ENCODE peak calls at places on chromosomes 4 and X, in seven cellular contexts. One of them, this sample, is unnamed.

GRCh38 chrX:31269914-31270313 is 198.1 kb upstream of the FTHL17 start:
- DNase-seq in hepatocyte: no peak
- DNase-seq in OCI-LY7: no peak
- DNase-seq in neural progenitor cell: no peak
- DNase-seq in GM23248: no peak
- DNase-seq in SK-N-SH: no peak
- DNase-seq in HCT116: no peak
- DNase-seq in this sample: no peak

GRCh38 chr4:114512595-114513295 is 85.9 kb upstream of the UGT8 start:
- DNase-seq in OCI-LY7: no peak
- DNase-seq in neural progenitor cell: no peak
- DNase-seq in HCT116: no peak
- DNase-seq in hepatocyte: no peak
- DNase-seq in GM23248: no peak
- DNase-seq in SK-N-SH: no peak
- DNase-seq in this sample: no peak

GRCh38 chr4:8315343-8316250 is 46.0 kb downstream of the HTRA3 start:
- DNase-seq in hepatocyte: peak; percentile 87
- DNase-seq in GM23248: peak; percentile 91
- DNase-seq in neural progenitor cell: peak; percentile 76
- DNase-seq in HCT116: peak; percentile 13
- DNase-seq in OCI-LY7: peak; percentile 66
- DNase-seq in SK-N-SH: peak; percentile 64
- DNase-seq in this sample: peak; percentile 52

GRCh38 chr4:108146346-108146745 is 22.4 kb downstream of the LEF1 start:
- DNase-seq in GM23248: no peak
- DNase-seq in neural progenitor cell: no peak
- DNase-seq in SK-N-SH: no peak
- DNase-seq in HCT116: no peak
- DNase-seq in hepatocyte: no peak
- DNase-seq in OCI-LY7: no peak
- DNase-seq in this sample: no peak

GRCh38 chrX:65588795-65589194 is 54.2 kb upstream of the LAS1L start:
- DNase-seq in neural progenitor cell: no peak
- DNase-seq in SK-N-SH: no peak
- DNase-seq in hepatocyte: no peak
- DNase-seq in OCI-LY7: no peak
- DNase-seq in HCT116: no peak
- DNase-seq in GM23248: no peak
- DNase-seq in this sample: no peak

GRCh38 chrX:10519278-10519677 is 101.1 kb downstream of the MID1 start:
- DNase-seq in neural progenitor cell: no peak
- DNase-seq in SK-N-SH: no peak
- DNase-seq in GM23248: no peak
- DNase-seq in hepatocyte: no peak
- DNase-seq in HCT116: no peak
- DNase-seq in OCI-LY7: no peak
- DNase-seq in this sample: no peak

GRCh38 chrX:138890491-138890890 is 179.0 kb upstream of the FGF13 start:
- DNase-seq in hepatocyte: no peak
- DNase-seq in OCI-LY7: no peak
- DNase-seq in GM23248: peak; percentile 43
- DNase-seq in SK-N-SH: no peak
- DNase-seq in neural progenitor cell: no peak
- DNase-seq in HCT116: no peak
- DNase-seq in this sample: no peak

GRCh38 chr4:183658362-183659028 is 490 bp downstream of the RWDD4 start:
- DNase-seq in hepatocyte: peak; percentile 39
- DNase-seq in neural progenitor cell: peak; percentile 49
- DNase-seq in OCI-LY7: peak; percentile 25
- DNase-seq in HCT116: no peak
- DNase-seq in GM23248: peak; percentile 59
- DNase-seq in SK-N-SH: peak; percentile 83
- DNase-seq in this sample: peak; percentile 42

GRCh38 chrX:139538907-139539593 is 8.5 kb downstream of the F9 start:
- DNase-seq in neural progenitor cell: no peak
- DNase-seq in hepatocyte: no peak
- DNase-seq in SK-N-SH: no peak
- DNase-seq in OCI-LY7: no peak
- DNase-seq in GM23248: no peak
- DNase-seq in HCT116: no peak
- DNase-seq in this sample: no peak

GRCh38 chrX:147803948-147804347 is 107.8 kb upstream of the FMR1 start:
- DNase-seq in neural progenitor cell: peak; percentile 42
- DNase-seq in SK-N-SH: peak; percentile 18
- DNase-seq in GM23248: peak; percentile 27
- DNase-seq in HCT116: no peak
- DNase-seq in OCI-LY7: peak; percentile 17
- DNase-seq in hepatocyte: peak; percentile 28
- DNase-seq in this sample: peak; percentile 50

GRCh38 chr4:555566-556275 is 20.4 kb downstream of the TMEM271 start:
- DNase-seq in hepatocyte: no peak
- DNase-seq in SK-N-SH: no peak
- DNase-seq in neural progenitor cell: no peak
- DNase-seq in HCT116: no peak
- DNase-seq in OCI-LY7: no peak
- DNase-seq in GM23248: no peak
- DNase-seq in this sample: no peak

GRCh38 chr4:34850983-34851382 is 1393.3 kb downstream of the ARAP2 start:
- DNase-seq in HCT116: no peak
- DNase-seq in hepatocyte: no peak
- DNase-seq in OCI-LY7: no peak
- DNase-seq in SK-N-SH: no peak
- DNase-seq in GM23248: no peak
- DNase-seq in neural progenitor cell: no peak
- DNase-seq in this sample: no peak

GRCh38 chr4:165464813-165465381 is 86.1 kb downstream of the CPE start:
- DNase-seq in HCT116: no peak
- DNase-seq in SK-N-SH: peak; percentile 54
- DNase-seq in GM23248: peak; percentile 72
- DNase-seq in neural progenitor cell: peak; percentile 37
- DNase-seq in hepatocyte: peak; percentile 64
- DNase-seq in OCI-LY7: peak; percentile 55
- DNase-seq in this sample: peak; percentile 64

GRCh38 chr4:150890246-150890645 is 124.8 kb downstream of the LRBA start:
- DNase-seq in OCI-LY7: no peak
- DNase-seq in SK-N-SH: no peak
- DNase-seq in neural progenitor cell: no peak
- DNase-seq in hepatocyte: no peak
- DNase-seq in HCT116: no peak
- DNase-seq in GM23248: no peak
- DNase-seq in this sample: no peak

GRCh38 chrX:136910565-136911040 is 30.1 kb upstream of the RBMX start:
- DNase-seq in GM23248: peak; percentile 48
- DNase-seq in neural progenitor cell: no peak
- DNase-seq in HCT116: no peak
- DNase-seq in SK-N-SH: no peak
- DNase-seq in hepatocyte: no peak
- DNase-seq in OCI-LY7: no peak
- DNase-seq in this sample: no peak

GRCh38 chr4:76016383-76016782 is 6.9 kb downstream of the CXCL10 start:
- DNase-seq in SK-N-SH: no peak
- DNase-seq in OCI-LY7: no peak
- DNase-seq in neural progenitor cell: no peak
- DNase-seq in hepatocyte: no peak
- DNase-seq in GM23248: no peak
- DNase-seq in HCT116: no peak
- DNase-seq in this sample: peak; percentile 8

GRCh38 chrX:46317158-46317557 is 228.1 kb downstream of the ZNF674 start:
- DNase-seq in neural progenitor cell: no peak
- DNase-seq in OCI-LY7: no peak
- DNase-seq in HCT116: peak; percentile 81
- DNase-seq in GM23248: no peak
- DNase-seq in hepatocyte: no peak
- DNase-seq in SK-N-SH: no peak
- DNase-seq in this sample: no peak

GRCh38 chr4:48380583-48381167 is 39.3 kb downstream of the SLAIN2 start:
- DNase-seq in OCI-LY7: no peak
- DNase-seq in HCT116: no peak
- DNase-seq in hepatocyte: no peak
- DNase-seq in neural progenitor cell: no peak
- DNase-seq in GM23248: no peak
- DNase-seq in SK-N-SH: no peak
- DNase-seq in this sample: peak; percentile 15

GRCh38 chr4:1298461-1298860 is 8.8 kb downstream of the MAEA start:
- DNase-seq in hepatocyte: no peak
- DNase-seq in GM23248: no peak
- DNase-seq in HCT116: no peak
- DNase-seq in neural progenitor cell: no peak
- DNase-seq in SK-N-SH: no peak
- DNase-seq in OCI-LY7: no peak
- DNase-seq in this sample: no peak

GRCh38 chrX:43655151-43655676 is 885 bp upstream of the MAOA start:
- DNase-seq in hepatocyte: peak; percentile 57
- DNase-seq in SK-N-SH: peak; percentile 22
- DNase-seq in neural progenitor cell: peak; percentile 59
- DNase-seq in OCI-LY7: no peak
- DNase-seq in GM23248: peak; percentile 52
- DNase-seq in HCT116: no peak
- DNase-seq in this sample: peak; percentile 48
- TF ChIP-seq EZH2phosphoT487 in hepatocyte: no peak
- TF ChIP-seq EZH2phosphoT487 in SK-N-SH: no peak
- TF ChIP-seq EZH2phosphoT487 in neural progenitor cell: no peak
- TF ChIP-seq EZH2phosphoT487 in OCI-LY7: no peak
- TF ChIP-seq EZH2phosphoT487 in GM23248: no peak
- TF ChIP-seq EZH2phosphoT487 in HCT116: no peak
- TF ChIP-seq EZH2phosphoT487 in this sample: no peak

GRCh38 chrX:120560842-120561633 is at the start of gene CUL4B:
- DNase-seq in OCI-LY7: peak; percentile 90
- DNase-seq in HCT116: peak; percentile 86
- DNase-seq in SK-N-SH: peak; percentile 88
- DNase-seq in GM23248: peak; percentile 92
- DNase-seq in neural progenitor cell: peak; percentile 94
- DNase-seq in hepatocyte: peak; percentile 95
- DNase-seq in this sample: peak; percentile 89

GRCh38 chrX:120559799-120560198 is 963 bp downstream of the CUL4B start:
- DNase-seq in SK-N-SH: no peak
- DNase-seq in neural progenitor cell: peak; percentile 1
- DNase-seq in HCT116: no peak
- DNase-seq in GM23248: peak; percentile 21
- DNase-seq in hepatocyte: no peak
- DNase-seq in OCI-LY7: peak; percentile 63
- DNase-seq in this sample: no peak

GRCh38 chrX:120562569-120562926 is 1.8 kb upstream of the CUL4B start:
- DNase-seq in OCI-LY7: no peak
- DNase-seq in SK-N-SH: no peak
- DNase-seq in neural progenitor cell: no peak
- DNase-seq in GM23248: no peak
- DNase-seq in hepatocyte: no peak
- DNase-seq in HCT116: no peak
- DNase-seq in this sample: no peak

GRCh38 chrX:120561634-120562568 is 1.1 kb upstream of the CUL4B start:
- DNase-seq in SK-N-SH: no peak
- DNase-seq in hepatocyte: no peak
- DNase-seq in HCT116: no peak
- DNase-seq in neural progenitor cell: no peak
- DNase-seq in OCI-LY7: peak; percentile 16
- DNase-seq in GM23248: no peak
- DNase-seq in this sample: no peak

GRCh38 chrX:120560405-120560841 is 339 bp downstream of the CUL4B start:
- DNase-seq in GM23248: peak; percentile 67
- DNase-seq in OCI-LY7: peak; percentile 36
- DNase-seq in HCT116: no peak
- DNase-seq in hepatocyte: peak; percentile 44
- DNase-seq in SK-N-SH: no peak
- DNase-seq in neural progenitor cell: no peak
- DNase-seq in this sample: no peak
- TF ChIP-seq EZH2phosphoT487 in GM23248: no peak
- TF ChIP-seq EZH2phosphoT487 in OCI-LY7: no peak
- TF ChIP-seq EZH2phosphoT487 in HCT116: no peak
- TF ChIP-seq EZH2phosphoT487 in hepatocyte: no peak
- TF ChIP-seq EZH2phosphoT487 in SK-N-SH: no peak
- TF ChIP-seq EZH2phosphoT487 in neural progenitor cell: no peak
- TF ChIP-seq EZH2phosphoT487 in this sample: no peak

DNA sequence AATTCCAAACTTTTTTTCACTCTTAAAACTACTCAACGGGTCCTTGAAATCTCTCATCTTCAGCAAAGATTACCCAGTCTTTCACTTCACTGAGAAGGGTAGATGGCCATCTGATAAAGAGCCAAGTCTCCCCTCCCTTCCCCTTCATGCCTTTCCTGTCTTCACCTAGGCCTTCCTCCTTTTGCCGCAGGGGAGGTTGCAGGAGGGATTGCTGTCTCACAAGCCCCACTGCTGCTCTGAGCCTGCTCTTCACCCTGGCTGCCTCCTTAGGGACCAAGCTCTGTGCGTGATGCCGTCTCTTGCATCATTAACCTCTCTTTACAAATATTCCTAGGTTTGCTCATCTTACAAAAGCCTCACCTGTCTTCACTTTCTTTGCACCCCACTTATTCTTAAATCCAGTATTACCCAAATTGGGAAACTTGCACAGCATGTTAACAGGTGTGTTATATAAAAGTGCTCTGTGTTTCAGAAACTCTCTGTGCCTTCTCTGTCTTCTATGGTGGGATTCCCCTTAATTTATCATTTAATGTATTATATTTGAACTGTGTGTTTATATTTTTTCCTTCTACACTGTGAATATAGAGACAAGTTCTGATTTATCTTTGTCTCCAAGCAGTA is 3.8 kb downstream of the ZFX start:
- DNase-seq in neural progenitor cell: peak; percentile 42
- DNase-seq in HCT116: no peak
- DNase-seq in GM23248: peak; percentile 55
- DNase-seq in hepatocyte: peak; percentile 35
- DNase-seq in OCI-LY7: peak; percentile 47
- DNase-seq in SK-N-SH: no peak
- DNase-seq in this sample: peak; percentile 24
- TF ChIP-seq EZH2phosphoT487 in neural progenitor cell: no peak
- TF ChIP-seq EZH2phosphoT487 in HCT116: no peak
- TF ChIP-seq EZH2phosphoT487 in GM23248: no peak
- TF ChIP-seq EZH2phosphoT487 in hepatocyte: no peak
- TF ChIP-seq EZH2phosphoT487 in OCI-LY7: no peak
- TF ChIP-seq EZH2phosphoT487 in SK-N-SH: no peak
- TF ChIP-seq EZH2phosphoT487 in this sample: no peak

GRCh38 chr4:74161676-74162450 is 3.9 kb downstream of the MTHFD2L start:
- DNase-seq in hepatocyte: no peak
- DNase-seq in HCT116: no peak
- DNase-seq in OCI-LY7: no peak
- DNase-seq in GM23248: peak; percentile 5
- DNase-seq in neural progenitor cell: peak; percentile 39
- DNase-seq in SK-N-SH: no peak
- DNase-seq in this sample: no peak
- TF ChIP-seq EZH2phosphoT487 in hepatocyte: no peak
- TF ChIP-seq EZH2phosphoT487 in HCT116: no peak
- TF ChIP-seq EZH2phosphoT487 in OCI-LY7: no peak
- TF ChIP-seq EZH2phosphoT487 in GM23248: no peak
- TF ChIP-seq EZH2phosphoT487 in neural progenitor cell: peak; percentile 99
- TF ChIP-seq EZH2phosphoT487 in SK-N-SH: no peak
- TF ChIP-seq EZH2phosphoT487 in this sample: no peak

This sample was measured in GM23338.